ENCODE peak calls at places on chromosomes 6 and 20, in ten cellular contexts. Z, W, Q, D, O, C, J, T, I and H are unnamed samples.

GRCh38 chr20:33183292-33183691 is 15.3 kb downstream of the BPIFA2 start:
- DNase-seq in Z (no peak), W (no peak), Q (no peak), D (no peak), O (no peak), C (peak; percentile 32), J (no peak), T (no peak), I (no peak), H (no peak)

GRCh38 chr6:152380351-152380767 is 256.8 kb downstream of the SYNE1 start:
- DNase-seq in Z (no peak), W (peak; percentile 88), Q (peak; percentile 25), D (no peak), O (peak; percentile 27), C (no peak), J (no peak), T (no peak), I (no peak), H (no peak)

GRCh38 chr20:4150095-4150492 is 134.7 kb upstream of the RNF24 start:
- DNase-seq in Z (peak; percentile 48), W (peak; percentile 78), Q (no peak), D (no peak), O (no peak), C (no peak), J (no peak), T (no peak), I (no peak), H (no peak)

GRCh38 chr6:1215023-1215422 is 96.9 kb upstream of the FOXQ1 start:
- DNase-seq in Z (no peak), W (no peak), Q (no peak), D (no peak), O (no peak), C (no peak), J (no peak), T (no peak), I (no peak), H (no peak)

GRCh38 chr6:149734915-149735314 is 11.4 kb downstream of the NUP43 start:
- DNase-seq in Z (no peak), W (no peak), Q (no peak), D (no peak), O (no peak), C (no peak), J (no peak), T (no peak), I (no peak), H (no peak)

GRCh38 chr20:38021373-38021772 is 11.9 kb downstream of the TTI1 start:
- DNase-seq in Z (no peak), W (no peak), Q (no peak), D (no peak), O (no peak), C (no peak), J (no peak), T (no peak), I (no peak), H (no peak)

GRCh38 chr20:10551732-10552724 is 116.9 kb downstream of the SLX4IP start:
- DNase-seq in Z (no peak), W (peak; percentile 15), Q (no peak), D (no peak), O (no peak), C (peak; percentile 59), J (no peak), T (no peak), I (no peak), H (no peak)

GRCh38 chr20:48772183-48772976 is 55.4 kb downstream of the PREX1 start:
- DNase-seq in Z (no peak), W (no peak), Q (no peak), D (no peak), O (no peak), C (no peak), J (no peak), T (no peak), I (peak; percentile 22), H (no peak)

GRCh38 chr6:12354499-12354898 is 64.3 kb downstream of the EDN1 start:
- DNase-seq in Z (no peak), W (peak; percentile 86), Q (peak; percentile 65), D (no peak), O (no peak), C (peak; percentile 70), J (peak; percentile 34), T (no peak), I (no peak), H (no peak)

GRCh38 chr6:33165581-33166258 is 26.5 kb downstream of the COL11A2 start:
- DNase-seq in Z (no peak), W (no peak), Q (no peak), D (no peak), O (no peak), C (no peak), J (no peak), T (no peak), I (no peak), H (no peak)

GRCh38 chr20:577167-577791 is 32.8 kb downstream of the TCF15 start:
- DNase-seq in Z (no peak), W (peak; percentile 40), Q (no peak), D (no peak), O (no peak), C (peak; percentile 88), J (no peak), T (no peak), I (no peak), H (no peak)

GRCh38 chr20:57943291-57943690 is 233.5 kb upstream of the PMEPA1 start:
- DNase-seq in Z (no peak), W (no peak), Q (no peak), D (no peak), O (no peak), C (no peak), J (no peak), T (no peak), I (no peak), H (no peak)

DNA sequence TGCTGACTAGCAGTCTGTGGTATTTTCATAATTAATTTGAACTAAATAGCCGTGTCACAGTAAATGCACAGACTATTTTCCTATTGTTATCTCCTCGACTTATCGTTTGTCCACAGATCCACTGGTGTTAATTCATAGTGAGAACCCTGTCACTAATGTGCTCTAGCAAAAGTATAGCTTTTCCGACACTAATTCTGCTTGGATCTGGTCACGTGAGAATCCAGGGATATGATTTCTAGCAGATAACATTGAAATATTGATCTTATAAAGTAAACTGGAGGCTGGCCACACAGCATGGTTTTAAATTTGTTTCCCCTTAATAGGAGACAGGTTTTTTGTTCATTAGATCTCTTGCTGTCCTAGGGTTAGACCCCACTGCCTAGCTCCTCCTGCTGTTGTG is 340.6 kb upstream of the SASH1 start:
- DNase-seq in Z (no peak), W (no peak), Q (no peak), D (no peak), O (no peak), C (no peak), J (no peak), T (no peak), I (no peak), H (no peak)
- TF ChIP-seq CTCF in Z (no peak), W (no peak), Q (no peak), D (no peak), O (no peak), C (no peak), J (no peak), T (no peak), I (no peak), H (no peak)

GRCh38 chr6:46468611-46469010 is 22.6 kb downstream of the RCAN2 start:
- DNase-seq in Z (no peak), W (no peak), Q (no peak), D (no peak), O (no peak), C (peak; percentile 31), J (no peak), T (no peak), I (no peak), H (no peak)

GRCh38 chr6:46465294-46466165 is 25.7 kb downstream of the RCAN2 start:
- DNase-seq in Z (no peak), W (peak; percentile 16), Q (no peak), D (no peak), O (no peak), C (no peak), J (no peak), T (no peak), I (no peak), H (no peak)

GRCh38 chr6:46472243-46472642 is 19.0 kb downstream of the RCAN2 start:
- DNase-seq in Z (no peak), W (no peak), Q (no peak), D (no peak), O (no peak), C (no peak), J (no peak), T (no peak), I (no peak), H (no peak)

GRCh38 chr6:46466570-46466969 is 24.7 kb downstream of the RCAN2 start:
- DNase-seq in Z (no peak), W (no peak), Q (no peak), D (no peak), O (no peak), C (peak; percentile 33), J (no peak), T (no peak), I (no peak), H (no peak)

GRCh38 chr6:46469021-46469420 is 22.2 kb downstream of the RCAN2 start:
- DNase-seq in Z (no peak), W (no peak), Q (no peak), D (no peak), O (no peak), C (no peak), J (no peak), T (no peak), I (peak; percentile 10), H (no peak)
- H3K4me1 ChIP-seq in Z (peaks cover 2% of the 10 kb centered on the region), W (peaks cover 44% of the 10 kb centered on the region), Q (no peaks in the 10 kb centered on the region), D (peaks cover 3% of the 10 kb centered on the region), O (no peaks in the 10 kb centered on the region), C (peaks cover 25% of the 10 kb centered on the region), J (peaks cover 73% of the 10 kb centered on the region), T (no peaks in the 10 kb centered on the region), I (peaks cover 48% of the 10 kb centered on the region), H (no peaks in the 10 kb centered on the region)

DNA sequence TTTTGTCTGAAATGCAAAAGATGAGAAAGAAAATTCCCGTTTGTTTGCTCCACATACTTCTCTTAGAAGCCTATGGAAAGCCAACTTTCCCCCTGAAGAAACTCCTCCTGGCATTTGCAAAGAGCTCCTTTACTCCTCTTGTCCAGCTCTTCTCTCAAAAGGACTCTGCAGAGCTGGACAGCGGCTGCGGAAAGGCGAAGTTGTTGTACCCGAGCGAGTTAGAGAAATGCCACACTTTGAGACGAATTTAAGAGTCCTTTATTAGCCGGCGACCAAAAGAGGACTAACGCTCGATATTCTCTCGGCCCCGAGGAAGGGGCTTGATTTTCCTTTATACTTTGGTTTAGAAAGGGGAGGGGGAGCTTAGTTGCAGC is 157.8 kb downstream of the TRIM27 start:
- DNase-seq in Z (no peak), W (no peak), Q (no peak), D (no peak), O (no peak), C (no peak), J (no peak), T (no peak), I (no peak), H (no peak)
- H3K27me3 ChIP-seq in Z (no peaks in the 10 kb centered on the region), W (peaks cover 78% of the 10 kb centered on the region), Q (peaks cover 36% of the 10 kb centered on the region), D (no peaks in the 10 kb centered on the region), O (peaks cover 35% of the 10 kb centered on the region), C (peaks cover 99% of the 10 kb centered on the region), J (no peaks in the 10 kb centered on the region), T (peaks cover 28% of the 10 kb centered on the region), I (peaks cover 77% of the 10 kb centered on the region), H (peaks cover 41% of the 10 kb centered on the region)

DNA sequence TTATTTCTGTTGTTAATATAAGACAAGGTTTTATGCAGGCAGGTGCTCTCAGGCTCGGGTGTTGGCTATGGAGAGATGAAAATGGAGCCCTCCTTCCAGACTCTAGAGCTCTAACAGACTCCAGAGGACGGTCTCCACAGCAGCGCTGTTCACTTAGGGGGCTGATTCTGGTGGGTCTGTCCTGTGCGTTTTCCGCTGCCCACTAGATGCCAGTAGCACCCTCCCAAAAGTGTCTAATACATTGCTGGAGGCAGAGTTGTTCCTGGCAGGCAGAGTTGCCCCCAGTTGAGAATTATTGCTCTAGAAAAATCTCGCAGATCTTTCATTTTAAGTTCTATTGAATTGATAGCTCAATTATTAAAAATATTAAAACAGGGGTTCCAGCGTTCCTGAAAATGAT is 109.9 kb downstream of the MAP3K4 start:
- DNase-seq in Z (no peak), W (no peak), Q (no peak), D (no peak), O (no peak), C (peak; percentile 31), J (no peak), T (no peak), I (no peak), H (no peak)
- TF ChIP-seq CTCF in Z (no peak), W (peak; percentile 20), Q (no peak), D (no peak), O (no peak), C (peak; percentile 57), J (no peak), T (no peak), I (no peak), H (no peak)